ENCODE peak calls at places on chromosomes 12 and 14, in eight cellular contexts. Y, K, E, D, G, S, M and U are unnamed samples.

GRCh38 chr12:131137836-131138637 is 184.3 kb downstream of the ADGRD1 start:
- DNase-seq in K (no peak), G (no peak), E (no peak), M (peak), Y (no peak), D (peak), S (peak), U (no peak)

GRCh38 chr12:57096099-57096572 is 7.2 kb downstream of the NAB2 start:
- DNase-seq in G (no peak), E (no peak), Y (no peak), D (peak), M (no peak), S (no peak), K (no peak), U (no peak)

GRCh38 chr14:65045011-65045410 is 57.3 kb downstream of the MAX start:
- DNase-seq in G (no peak), M (no peak), Y (no peak), D (no peak), K (no peak), S (no peak), E (no peak), U (no peak)

GRCh38 chr14:74682169-74682952 is 30.5 kb downstream of the AREL1 start:
- DNase-seq in K (no peak), M (no peak), S (no peak), E (peak), G (no peak), D (no peak), Y (no peak), U (no peak)

GRCh38 chr12:58450868-58451482 is 469.3 kb downstream of the LRIG3 start:
- DNase-seq in G (no peak), M (no peak), K (no peak), S (no peak), Y (no peak), D (no peak), E (no peak), U (no peak)

GRCh38 chr12:29681370-29681769 is 102.4 kb downstream of the TMTC1 start:
- DNase-seq in K (no peak), D (no peak), M (no peak), E (no peak), G (no peak), S (no peak), Y (no peak), U (peak)

GRCh38 chr14:79587194-79587593 is 624.1 kb downstream of the DIO2 start:
- DNase-seq in D (no peak), E (no peak), S (no peak), K (peak), M (no peak), Y (no peak), G (peak), U (no peak)

GRCh38 chr12:51357374-51358047 is 11.0 kb upstream of the CELA1 start:
- DNase-seq in S (no peak), E (no peak), Y (no peak), K (no peak), G (no peak), M (no peak), D (no peak), U (no peak)

GRCh38 chr14:63383776-63384367 is 65.1 kb upstream of the GPHB5 start:
- DNase-seq in K (peak), M (no peak), E (no peak), D (no peak), S (no peak), Y (no peak), G (no peak), U (no peak)

GRCh38 chr12:131174901-131175300 is 221.2 kb downstream of the ADGRD1 start:
- DNase-seq in D (no peak), S (no peak), K (no peak), G (no peak), M (no peak), Y (no peak), E (no peak), U (no peak)

GRCh38 chr12:22634883-22635282 is 9.9 kb downstream of the ETNK1 start:
- DNase-seq in Y (no peak), M (no peak), S (no peak), D (no peak), G (no peak), K (no peak), E (no peak), U (no peak)

GRCh38 chr12:22641353-22642053 is 16.5 kb downstream of the ETNK1 start:
- DNase-seq in S (no peak), K (no peak), Y (no peak), E (no peak), M (no peak), D (no peak), G (peak), U (no peak)

GRCh38 chr12:22635812-22636211 is 10.8 kb downstream of the ETNK1 start:
- DNase-seq in S (no peak), K (no peak), E (no peak), G (no peak), Y (no peak), D (peak), M (no peak), U (no peak)

DNA sequence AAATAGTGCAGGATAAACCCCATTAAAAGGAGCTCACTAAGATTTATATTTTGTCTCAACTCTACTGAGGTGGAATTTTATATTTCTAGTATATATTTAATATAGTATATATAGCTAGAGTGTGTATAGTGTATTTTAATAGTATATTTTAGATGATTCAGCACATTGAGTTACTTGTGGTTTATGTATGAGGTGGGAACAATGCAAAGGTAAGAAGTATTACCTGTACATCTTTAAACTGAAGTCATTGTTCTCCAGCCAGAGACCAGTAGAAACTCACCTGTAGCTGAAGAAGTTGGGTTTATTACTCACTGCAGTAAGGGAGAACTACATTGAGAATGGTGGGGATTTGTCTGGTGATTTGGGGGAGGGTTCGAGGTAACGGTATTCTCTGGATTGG is 15.9 kb downstream of the ETNK1 start:
- DNase-seq in S (no peak), K (no peak), G (no peak), M (no peak), E (no peak), D (no peak), Y (no peak), U (no peak)
- H3K4me2 ChIP-seq in S (no peak), K (no peak), G (no peak), M (no peak), E (no peak), D (no peak), Y (no peak), U (no peak)

GRCh38 chr14:91883770-91884169 is 16.4 kb upstream of the TC2N start:
- DNase-seq in D (peak), M (no peak), E (no peak), G (peak), Y (no peak), S (no peak), K (no peak), U (no peak)

GRCh38 chr14:91885837-91886236 is 18.5 kb upstream of the TC2N start:
- DNase-seq in E (no peak), D (no peak), S (no peak), Y (no peak), M (no peak), G (no peak), K (no peak), U (no peak)

GRCh38 chr14:91886961-91887360 is 19.6 kb upstream of the TC2N start:
- DNase-seq in M (no peak), S (no peak), D (no peak), E (no peak), Y (no peak), K (no peak), G (no peak), U (no peak)

GRCh38 chr14:91884664-91885063 is 17.3 kb upstream of the TC2N start:
- DNase-seq in Y (no peak), D (no peak), E (no peak), M (no peak), K (no peak), S (no peak), G (no peak), U (no peak)

GRCh38 chr14:91885113-91885712 is 17.9 kb upstream of the TC2N start:
- DNase-seq in M (no peak), K (no peak), G (no peak), E (no peak), D (no peak), Y (no peak), S (no peak), U (no peak)
- H3K27ac ChIP-seq in M (no peak), K (no peak), G (no peak), E (no peak), D (no peak), Y (no peak), S (no peak), U (no peak)

GRCh38 chr14:43568022-43568421 is 939.1 kb downstream of the FSCB start:
- DNase-seq in Y (no peak), M (no peak), S (no peak), K (no peak), E (no peak), G (no peak), D (no peak), U (no peak)
- H3K9ac ChIP-seq in Y (no peak), M (no peak), S (no peak), K (no peak), E (no peak), G (no peak), D (no peak), U (no peak)

GRCh38 chr14:51651388-51652167 is at the start of gene FRMD6:
- DNase-seq in D (peak), M (peak), S (peak), Y (peak), K (peak), E (peak), G (peak), U (peak)
- H3K4me2 ChIP-seq in D (peak), M (peak), S (peak), Y (peak), K (peak), E (peak), G (peak), U (peak)